ENCODE peak calls at places on chromosome 14, in ten cellular contexts. X, F, C, I, Q, L, S, P, Z and O are unnamed samples.

GRCh38 chr14:80781968-80782367 is 159.6 kb downstream of the CEP128 start:
- DNase-seq in C (no peak), P (no peak), L (no peak), X (no peak), F (no peak), S (no peak), I (no peak), Q (no peak), Z (no peak), O (no peak)

GRCh38 chr14:56648508-56649301 is 69.1 kb downstream of the TMEM260 start:
- DNase-seq in Z (no peak), I (no peak), S (no peak), X (no peak), Q (no peak), C (no peak), P (no peak), F (no peak), L (no peak), O (no peak)

GRCh38 chr14:61296707-61297502 is 15.8 kb upstream of the TMEM30B start:
- DNase-seq in X (no peak), Z (peak; percentile 75), C (peak; percentile 41), L (peak; percentile 46), F (peak; percentile 42), P (no peak), I (peak; percentile 10), Q (no peak), S (peak; percentile 19), O (peak; percentile 67)

GRCh38 chr14:73630009-73630780 is 14.6 kb upstream of the DNAL1 start:
- DNase-seq in X (no peak), F (no peak), S (no peak), C (no peak), I (no peak), Q (no peak), Z (no peak), P (no peak), L (no peak), O (no peak)

GRCh38 chr14:61260939-61261776 is 20.0 kb downstream of the TMEM30B start:
- DNase-seq in F (peak; percentile 92), Z (peak; percentile 70), L (peak; percentile 83), C (no peak), I (no peak), S (no peak), Q (no peak), X (no peak), P (no peak), O (no peak)

GRCh38 chr14:105503918-105504692 is 13.1 kb downstream of the TEDC1 start:
- DNase-seq in X (no peak), I (no peak), S (no peak), P (no peak), F (no peak), Z (no peak), Q (no peak), C (no peak), L (no peak), O (no peak)

GRCh38 chr14:106605548-106606448 is 1079.4 kb downstream of the TMEM121 start:
- DNase-seq in Z (no peak), I (peak; percentile 79), P (no peak), L (no peak), F (no peak), Q (no peak), C (no peak), X (peak; percentile 81), S (no peak), O (peak; percentile 59)

GRCh38 chr14:64671591-64671990 is 32.6 kb upstream of the PLEKHG3 start:
- DNase-seq in C (no peak), Q (no peak), X (no peak), P (no peak), Z (peak; percentile 92), F (peak; percentile 66), L (peak; percentile 77), I (peak; percentile 79), S (peak; percentile 68), O (peak; percentile 72)

GRCh38 chr14:104182857-104183425 is 44.6 kb downstream of the KIF26A start:
- DNase-seq in I (no peak), C (no peak), Q (no peak), F (no peak), X (no peak), S (no peak), P (no peak), Z (no peak), L (no peak), O (no peak)

GRCh38 chr14:77026166-77026929 is 2.2 kb downstream of the IRF2BPL start:
- DNase-seq in I (no peak), L (peak; percentile 52), Q (peak; percentile 55), S (peak; percentile 19), X (no peak), Z (peak; percentile 61), F (peak; percentile 27), C (no peak), P (no peak), O (no peak)

GRCh38 chr14:99217066-99217465 is 54.9 kb downstream of the BCL11B start:
- DNase-seq in P (no peak), Z (no peak), S (no peak), X (no peak), L (no peak), F (no peak), I (no peak), Q (no peak), C (no peak), O (no peak)

GRCh38 chr14:68476212-68476964 is 316.5 kb downstream of the ZFP36L1 start:
- DNase-seq in S (no peak), Z (peak; percentile 73), F (no peak), I (peak; percentile 94), P (peak; percentile 25), C (peak; percentile 79), L (peak; percentile 95), X (no peak), Q (no peak), O (no peak)

GRCh38 chr14:44782775-44783238 is 178.9 kb downstream of the KLHL28 start:
- DNase-seq in P (no peak), F (peak; percentile 59), S (no peak), I (no peak), Q (no peak), Z (no peak), X (no peak), L (no peak), C (no peak), O (no peak)

GRCh38 chr14:36835145-36835544 is 173.5 kb downstream of the PAX9 start:
- DNase-seq in L (no peak), I (no peak), S (no peak), X (no peak), P (no peak), F (peak; percentile 31), Z (no peak), Q (no peak), C (no peak), O (no peak)

GRCh38 chr14:61178226-61179060 is 102.7 kb downstream of the TMEM30B start:
- DNase-seq in L (peak; percentile 99), I (no peak), P (no peak), C (no peak), X (no peak), Z (peak; percentile 86), Q (peak; percentile 31), F (peak; percentile 89), S (no peak), O (peak; percentile 80)

GRCh38 chr14:61184117-61184516 is 97.0 kb downstream of the TMEM30B start:
- DNase-seq in C (no peak), X (no peak), F (peak; percentile 60), P (no peak), L (peak; percentile 95), Z (peak; percentile 44), I (no peak), Q (no peak), S (no peak), O (no peak)

GRCh38 chr14:58292192-58292591 is 6.2 kb upstream of the ARID4A start:
- DNase-seq in X (no peak), Q (no peak), S (no peak), P (no peak), L (peak; percentile 28), I (no peak), F (no peak), C (no peak), Z (no peak), O (no peak)

GRCh38 chr14:106788534-106788933 is 1262.2 kb downstream of the TMEM121 start:
- DNase-seq in P (no peak), C (no peak), L (no peak), Q (no peak), Z (no peak), I (no peak), S (no peak), F (no peak), X (no peak), O (no peak)